ENCODE peak calls at places on chromosomes 1 and 21, in four cellular contexts. One of them, this sample, is unnamed.

GRCh38 chr1:66527688-66528087 is 6.3 kb upstream of the SGIP1 start:
- DNase-seq in GM20000: no peak
- DNase-seq in choroid plexus epithelial cell: peak
- DNase-seq in dorsolateral prefrontal cortex: no peak
- DNase-seq in this sample: no peak

GRCh38 chr1:220889848-220890287 is 10.6 kb downstream of the HLX start:
- DNase-seq in GM20000: no peak
- DNase-seq in choroid plexus epithelial cell: no peak
- DNase-seq in dorsolateral prefrontal cortex: no peak
- DNase-seq in this sample: no peak

GRCh38 chr1:229887043-229887822 is 179.8 kb upstream of the GALNT2 start:
- DNase-seq in GM20000: no peak
- DNase-seq in choroid plexus epithelial cell: no peak
- DNase-seq in dorsolateral prefrontal cortex: no peak
- DNase-seq in this sample: no peak

GRCh38 chr21:44942566-44942965 is 2.7 kb downstream of the SLX9 start:
- DNase-seq in GM20000: no peak
- DNase-seq in choroid plexus epithelial cell: no peak
- DNase-seq in dorsolateral prefrontal cortex: no peak
- DNase-seq in this sample: no peak

GRCh38 chr1:156726549-156727226 is 1.6 kb upstream of the METTL25B start:
- DNase-seq in GM20000: peak
- DNase-seq in choroid plexus epithelial cell: peak
- DNase-seq in dorsolateral prefrontal cortex: no peak
- DNase-seq in this sample: peak

GRCh38 chr1:236862615-236863211 is 67.6 kb downstream of the MTR start:
- DNase-seq in GM20000: no peak
- DNase-seq in choroid plexus epithelial cell: no peak
- DNase-seq in dorsolateral prefrontal cortex: no peak
- DNase-seq in this sample: no peak

GRCh38 chr1:89965203-89965900 is 29.6 kb upstream of the ZNF326 start:
- DNase-seq in GM20000: no peak
- DNase-seq in choroid plexus epithelial cell: peak
- DNase-seq in dorsolateral prefrontal cortex: no peak
- DNase-seq in this sample: no peak

GRCh38 chr1:209899948-209900347 is 38.1 kb upstream of the SYT14 start:
- DNase-seq in GM20000: no peak
- DNase-seq in choroid plexus epithelial cell: no peak
- DNase-seq in dorsolateral prefrontal cortex: no peak
- DNase-seq in this sample: no peak

GRCh38 chr1:943545-944340 is 15.3 kb downstream of the NOC2L start:
- DNase-seq in GM20000: no peak
- DNase-seq in choroid plexus epithelial cell: no peak
- DNase-seq in dorsolateral prefrontal cortex: no peak
- DNase-seq in this sample: no peak

GRCh38 chr1:234322979-234323378 is 50.3 kb upstream of the COA6 start:
- DNase-seq in GM20000: peak
- DNase-seq in choroid plexus epithelial cell: peak
- DNase-seq in dorsolateral prefrontal cortex: no peak
- DNase-seq in this sample: peak

GRCh38 chr1:48214820-48215219 is 7.7 kb upstream of the SLC5A9 start:
- DNase-seq in GM20000: no peak
- DNase-seq in choroid plexus epithelial cell: no peak
- DNase-seq in dorsolateral prefrontal cortex: no peak
- DNase-seq in this sample: no peak

GRCh38 chr1:93502561-93502960 is 54.6 kb downstream of the FNBP1L start:
- DNase-seq in GM20000: no peak
- DNase-seq in choroid plexus epithelial cell: peak
- DNase-seq in dorsolateral prefrontal cortex: no peak
- DNase-seq in this sample: no peak

GRCh38 chr21:37145635-37146111 is 72.6 kb downstream of the TTC3 start:
- DNase-seq in GM20000: no peak
- DNase-seq in choroid plexus epithelial cell: peak
- DNase-seq in dorsolateral prefrontal cortex: no peak
- DNase-seq in this sample: no peak

DNA sequence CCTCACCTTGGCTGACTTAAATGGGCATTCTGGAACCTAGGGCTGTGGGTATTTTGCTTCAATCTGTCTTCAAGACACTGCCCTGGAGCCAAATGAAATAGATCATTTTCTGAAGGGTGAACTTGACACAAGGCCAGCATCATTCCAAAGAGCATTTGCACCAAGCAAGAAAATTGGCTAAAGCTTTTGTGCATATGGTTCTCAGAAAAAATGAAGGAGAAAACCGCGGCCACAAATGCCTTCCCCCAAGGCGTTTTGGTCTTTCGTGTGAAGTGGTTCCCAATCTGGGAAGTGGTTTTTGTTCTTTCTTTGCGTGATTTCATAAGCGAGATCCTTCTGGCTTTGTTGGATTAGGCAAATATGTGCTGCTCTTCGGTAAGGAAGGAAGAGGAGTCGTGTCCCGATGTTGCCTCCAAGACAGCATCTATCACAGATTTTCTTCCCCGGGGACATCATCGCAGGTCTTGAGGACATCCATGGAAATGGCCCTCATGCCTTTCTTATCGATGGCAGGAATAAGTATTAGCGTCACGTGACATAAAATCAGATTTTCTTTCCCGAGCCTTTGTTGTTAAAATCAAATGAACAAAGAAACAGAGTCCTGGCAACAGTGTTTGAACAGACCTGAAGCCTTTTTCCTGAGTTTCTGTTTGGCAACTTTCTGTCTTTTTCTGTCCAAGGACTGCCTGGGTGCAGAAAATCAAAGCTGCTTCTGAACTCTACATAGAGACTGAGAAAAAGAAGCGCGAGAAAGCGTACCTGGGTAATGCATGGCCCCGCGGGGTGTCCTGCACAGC is 31.0 kb downstream of the ATP5PO start:
- DNase-seq in GM20000: no peak
- DNase-seq in choroid plexus epithelial cell: no peak
- DNase-seq in dorsolateral prefrontal cortex: no peak
- DNase-seq in this sample: no peak
- TF ChIP-seq CTCF in GM20000: no peak
- TF ChIP-seq CTCF in choroid plexus epithelial cell: no peak
- TF ChIP-seq CTCF in dorsolateral prefrontal cortex: no peak
- TF ChIP-seq CTCF in this sample: no peak

GRCh38 chr1:32611859-32612188 is 38.5 kb downstream of the ZBTB8OS start:
- DNase-seq in GM20000: no peak
- DNase-seq in choroid plexus epithelial cell: no peak
- DNase-seq in dorsolateral prefrontal cortex: no peak
- DNase-seq in this sample: no peak

GRCh38 chr1:32613472-32613871 is 36.9 kb downstream of the ZBTB8OS start:
- DNase-seq in GM20000: no peak
- DNase-seq in choroid plexus epithelial cell: no peak
- DNase-seq in dorsolateral prefrontal cortex: no peak
- DNase-seq in this sample: no peak

GRCh38 chr1:32606972-32607371 is 43.4 kb downstream of the ZBTB8OS start:
- DNase-seq in GM20000: no peak
- DNase-seq in choroid plexus epithelial cell: no peak
- DNase-seq in dorsolateral prefrontal cortex: no peak
- DNase-seq in this sample: no peak

GRCh38 chr1:32609180-32609579 is 41.2 kb downstream of the ZBTB8OS start:
- DNase-seq in GM20000: no peak
- DNase-seq in choroid plexus epithelial cell: no peak
- DNase-seq in dorsolateral prefrontal cortex: no peak
- DNase-seq in this sample: no peak

GRCh38 chr1:32612189-32612881 is 38.0 kb downstream of the ZBTB8OS start:
- DNase-seq in GM20000: peak
- DNase-seq in choroid plexus epithelial cell: peak
- DNase-seq in dorsolateral prefrontal cortex: peak
- DNase-seq in this sample: peak
- TF ChIP-seq CTCF in GM20000: peak
- TF ChIP-seq CTCF in choroid plexus epithelial cell: peak
- TF ChIP-seq CTCF in dorsolateral prefrontal cortex: peak
- TF ChIP-seq CTCF in this sample: peak

GRCh38 chr1:153616144-153616884 is at the start of gene S100A14:
- DNase-seq in GM20000: no peak
- DNase-seq in choroid plexus epithelial cell: no peak
- DNase-seq in dorsolateral prefrontal cortex: no peak
- DNase-seq in this sample: no peak

GRCh38 chr1:153615406-153615805 is 719 bp downstream of the S100A14 start:
- DNase-seq in GM20000: no peak
- DNase-seq in choroid plexus epithelial cell: no peak
- DNase-seq in dorsolateral prefrontal cortex: no peak
- DNase-seq in this sample: no peak

GRCh38 chr1:153619171-153619570 is 3.0 kb upstream of the S100A14 start:
- DNase-seq in GM20000: no peak
- DNase-seq in choroid plexus epithelial cell: no peak
- DNase-seq in dorsolateral prefrontal cortex: no peak
- DNase-seq in this sample: no peak

GRCh38 chr1:153616885-153617428 is 832 bp upstream of the S100A14 start:
- DNase-seq in GM20000: no peak
- DNase-seq in choroid plexus epithelial cell: no peak
- DNase-seq in dorsolateral prefrontal cortex: no peak
- DNase-seq in this sample: no peak

DNA sequence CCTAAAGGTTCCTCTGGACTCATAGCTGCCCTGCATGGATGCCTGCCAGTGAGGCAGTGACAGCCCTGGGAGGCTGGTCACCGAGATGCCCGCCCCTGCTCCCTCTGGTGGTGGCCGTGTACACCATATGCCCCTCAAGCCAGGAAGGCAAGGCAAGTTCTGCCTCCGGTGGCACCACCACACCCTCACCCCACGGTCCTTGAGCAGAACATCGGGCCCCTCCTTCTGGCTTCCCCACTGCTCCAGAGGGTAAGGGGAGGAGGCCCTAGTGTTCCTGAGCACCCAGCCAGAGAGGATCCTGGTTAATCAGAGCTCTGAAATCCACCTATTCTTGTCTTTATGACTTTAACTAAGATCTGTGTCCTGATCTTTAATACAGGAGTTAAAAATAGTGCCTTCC is 1.6 kb upstream of the S100A14 start:
- DNase-seq in GM20000: peak
- DNase-seq in choroid plexus epithelial cell: no peak
- DNase-seq in dorsolateral prefrontal cortex: peak
- DNase-seq in this sample: peak
- TF ChIP-seq CTCF in GM20000: no peak
- TF ChIP-seq CTCF in choroid plexus epithelial cell: no peak
- TF ChIP-seq CTCF in dorsolateral prefrontal cortex: peak
- TF ChIP-seq CTCF in this sample: peak

GRCh38 chr21:34603002-34603709 is 11.8 kb downstream of the RCAN1 start:
- DNase-seq in GM20000: peak
- DNase-seq in choroid plexus epithelial cell: peak
- DNase-seq in dorsolateral prefrontal cortex: peak
- DNase-seq in this sample: peak
- TF ChIP-seq CTCF in GM20000: peak
- TF ChIP-seq CTCF in choroid plexus epithelial cell: peak
- TF ChIP-seq CTCF in dorsolateral prefrontal cortex: peak
- TF ChIP-seq CTCF in this sample: peak

DNA sequence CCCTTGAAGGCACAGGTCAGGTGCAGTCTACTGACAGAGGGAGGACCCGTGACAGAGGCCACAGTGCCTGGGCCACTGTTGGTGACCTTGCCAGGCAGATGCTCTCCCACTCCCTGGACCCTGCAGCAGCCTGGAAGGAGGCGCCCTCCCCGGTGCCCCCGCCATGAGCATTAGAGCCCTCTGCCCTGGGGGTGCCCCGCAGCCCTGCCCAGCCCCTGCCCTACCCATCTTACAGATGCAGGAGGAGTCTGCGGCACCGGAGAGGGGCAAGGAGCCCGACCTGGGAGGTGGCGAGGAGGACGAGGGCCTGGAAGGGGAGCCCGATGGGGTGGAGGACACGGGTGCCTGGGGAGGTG is 9.7 kb upstream of the SMIM1 start:
- DNase-seq in GM20000: no peak
- DNase-seq in choroid plexus epithelial cell: no peak
- DNase-seq in dorsolateral prefrontal cortex: no peak
- DNase-seq in this sample: no peak
- TF ChIP-seq CTCF in GM20000: no peak
- TF ChIP-seq CTCF in choroid plexus epithelial cell: no peak
- TF ChIP-seq CTCF in dorsolateral prefrontal cortex: no peak
- TF ChIP-seq CTCF in this sample: no peak

This sample was measured in glutamatergic neuron.